ENCODE peak calls at places on chromosomes 5 and 9, in five cellular contexts. A is HCT116, U is hepatocyte, Y is neural progenitor cell, Q is GM23248. J is an unnamed sample.

GRCh38 chr5:143083006-143083405 is 312.8 kb downstream of the ARHGAP26 start:
- DNase-seq in A (no peak), U (no peak), Y (no peak), Q (no peak), J (no peak)

GRCh38 chr9:113705938-113706519 is 170.1 kb upstream of the ZNF618 start:
- DNase-seq in A (no peak), U (peak; percentile 24), Y (no peak), Q (no peak), J (no peak)

GRCh38 chr5:6730407-6730806 is 17.2 kb downstream of the TENT4A start:
- DNase-seq in A (no peak), U (no peak), Y (no peak), Q (no peak), J (peak; percentile 88)

GRCh38 chr5:26700759-26701384 is 337.5 kb downstream of the CDH9 start:
- DNase-seq in A (no peak), U (peak; percentile 58), Y (peak; percentile 63), Q (peak; percentile 28), J (peak; percentile 61)

GRCh38 chr9:36537861-36538260 is 34.8 kb upstream of the MELK start:
- DNase-seq in A (no peak), U (no peak), Y (no peak), Q (no peak), J (no peak)

GRCh38 chr9:122190597-122191381 is 31.1 kb downstream of the MORN5 start:
- DNase-seq in A (no peak), U (no peak), Y (no peak), Q (peak; percentile 78), J (no peak)

GRCh38 chr9:121358747-121359146 is 11.3 kb downstream of the STOM start:
- DNase-seq in A (no peak), U (no peak), Y (no peak), Q (no peak), J (no peak)

GRCh38 chr9:114310471-114311450 is 12.1 kb upstream of the ORM1 start:
- DNase-seq in A (no peak), U (no peak), Y (no peak), Q (no peak), J (no peak)

GRCh38 chr5:38167562-38167996 is 90.8 kb upstream of the EGFLAM start:
- DNase-seq in A (no peak), U (no peak), Y (no peak), Q (no peak), J (no peak)

GRCh38 chr9:114761515-114761914 is 44.3 kb downstream of the TNFSF15 start:
- DNase-seq in A (no peak), U (no peak), Y (peak; percentile 9), Q (no peak), J (no peak)

GRCh38 chr5:176577312-176578176 is 28.4 kb downstream of the CDHR2 start:
- DNase-seq in A (no peak), U (no peak), Y (no peak), Q (no peak), J (no peak)

GRCh38 chr5:127006711-127007110 is 23.6 kb downstream of the MARCHF3 start:
- DNase-seq in A (no peak), U (no peak), Y (no peak), Q (peak; percentile 45), J (no peak)

GRCh38 chr5:111513175-111513520 is 813 bp upstream of the STARD4 start:
- DNase-seq in A (no peak), U (no peak), Y (no peak), Q (peak; percentile 62), J (no peak)

GRCh38 chr5:170818222-170818621 is 34.7 kb downstream of the GABRP start:
- DNase-seq in A (no peak), U (no peak), Y (no peak), Q (peak; percentile 71), J (no peak)

GRCh38 chr5:177310757-177311173 is 933 bp downstream of the MXD3 start:
- DNase-seq in A (no peak), U (no peak), Y (peak; percentile 28), Q (peak; percentile 16), J (peak; percentile 73)

GRCh38 chr9:35179347-35180271 is 17.8 kb downstream of the UNC13B start:
- DNase-seq in A (no peak), U (no peak), Y (no peak), Q (no peak), J (no peak)

GRCh38 chr9:37999501-38000189 is 69.4 kb downstream of the SHB start:
- DNase-seq in A (no peak), U (peak; percentile 52), Y (peak; percentile 37), Q (peak; percentile 67), J (no peak)

GRCh38 chr5:124132843-124133242 is 613.6 kb downstream of the ZNF608 start:
- DNase-seq in A (no peak), U (no peak), Y (no peak), Q (no peak), J (no peak)

GRCh38 chr9:37908698-37909186 is 4.8 kb upstream of the SLC25A51 start:
- DNase-seq in A (no peak), U (peak; percentile 49), Y (no peak), Q (peak; percentile 71), J (no peak)

GRCh38 chr9:98356953-98357352 is 101.5 kb upstream of the TBC1D2 start:
- DNase-seq in A (no peak), U (no peak), Y (no peak), Q (peak; percentile 50), J (no peak)

GRCh38 chr5:173917788-173918786 is 29.9 kb downstream of the CPEB4 start:
- DNase-seq in A (peak; percentile 83), U (peak; percentile 78), Y (peak; percentile 87), Q (peak; percentile 95), J (no peak)

GRCh38 chr9:77848897-77849296 is 182.7 kb downstream of the GNAQ start:
- DNase-seq in A (no peak), U (peak; percentile 46), Y (no peak), Q (peak; percentile 96), J (no peak)

GRCh38 chr5:128224336-128224735 is 140.8 kb downstream of the SLC12A2 start:
- DNase-seq in A (no peak), U (no peak), Y (no peak), Q (peak; percentile 40), J (no peak)

GRCh38 chr5:128225245-128226030 is 141.9 kb downstream of the SLC12A2 start:
- DNase-seq in A (no peak), U (no peak), Y (no peak), Q (no peak), J (no peak)

GRCh38 chr5:128228506-128228905 is 144.9 kb downstream of the SLC12A2 start:
- DNase-seq in A (no peak), U (no peak), Y (no peak), Q (peak; percentile 70), J (no peak)

GRCh38 chr5:128227984-128228383 is 144.4 kb downstream of the SLC12A2 start:
- DNase-seq in A (peak; percentile 18), U (no peak), Y (no peak), Q (peak; percentile 95), J (no peak)
- TF ChIP-seq EZH2phosphoT487 in A (no peak), U (no peak), Y (no peak), Q (peak; percentile 28), J (no peak)

DNA sequence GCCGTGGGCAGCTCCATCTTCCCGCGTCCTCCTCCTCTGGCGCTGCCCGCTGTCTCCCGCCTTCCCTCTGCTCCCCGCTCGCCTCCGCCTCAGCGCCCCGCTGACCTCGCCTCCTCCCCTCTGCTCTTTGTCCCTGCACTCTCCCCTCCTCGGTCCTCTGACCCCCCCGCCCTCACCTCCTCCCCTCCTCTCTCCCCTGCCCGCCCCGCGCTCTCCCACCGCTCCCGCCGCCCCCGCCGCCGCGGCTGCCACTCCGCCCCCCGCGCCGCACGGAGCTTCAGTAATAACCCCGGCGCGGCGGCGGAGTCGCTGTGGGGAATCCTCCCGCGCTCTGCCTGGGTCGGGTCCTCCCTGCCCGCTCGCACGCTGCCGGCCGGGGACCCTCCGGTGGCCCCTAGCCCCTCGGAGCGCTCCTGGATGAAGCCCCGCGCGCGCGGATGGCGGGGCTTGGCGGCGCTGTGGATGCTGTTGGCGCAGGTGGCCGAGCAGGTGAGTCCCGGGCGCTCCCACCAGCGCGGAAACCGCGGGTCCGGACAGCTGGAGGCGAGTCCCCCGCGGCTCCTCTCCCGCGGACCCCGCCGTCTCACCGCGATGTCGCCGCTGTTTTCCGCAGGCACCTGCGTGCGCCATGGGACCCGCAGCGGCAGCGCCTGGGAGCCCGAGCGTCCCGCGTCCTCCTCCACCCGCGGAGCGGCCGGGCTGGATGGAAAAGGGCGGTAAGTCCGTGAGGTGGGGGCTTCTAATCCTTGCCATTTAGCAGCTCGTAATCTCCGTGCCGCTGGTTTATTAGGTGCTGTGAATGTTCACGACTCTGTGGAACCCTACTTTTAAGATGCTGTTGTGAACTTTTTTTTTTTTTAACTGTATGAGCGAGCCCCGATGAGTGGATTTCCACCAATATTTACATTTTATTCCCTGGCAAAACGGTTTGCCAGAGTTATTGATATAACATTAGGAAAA is at the start of gene ADAMTS16:
- DNase-seq in A (no peak), U (peak; percentile 48), Y (peak; percentile 78), Q (peak; percentile 21), J (no peak)
- TF ChIP-seq EZH2 in A (no peak), U (peak; percentile 58), Y (peak; percentile 13), Q (no peak), J (no peak)

DNA sequence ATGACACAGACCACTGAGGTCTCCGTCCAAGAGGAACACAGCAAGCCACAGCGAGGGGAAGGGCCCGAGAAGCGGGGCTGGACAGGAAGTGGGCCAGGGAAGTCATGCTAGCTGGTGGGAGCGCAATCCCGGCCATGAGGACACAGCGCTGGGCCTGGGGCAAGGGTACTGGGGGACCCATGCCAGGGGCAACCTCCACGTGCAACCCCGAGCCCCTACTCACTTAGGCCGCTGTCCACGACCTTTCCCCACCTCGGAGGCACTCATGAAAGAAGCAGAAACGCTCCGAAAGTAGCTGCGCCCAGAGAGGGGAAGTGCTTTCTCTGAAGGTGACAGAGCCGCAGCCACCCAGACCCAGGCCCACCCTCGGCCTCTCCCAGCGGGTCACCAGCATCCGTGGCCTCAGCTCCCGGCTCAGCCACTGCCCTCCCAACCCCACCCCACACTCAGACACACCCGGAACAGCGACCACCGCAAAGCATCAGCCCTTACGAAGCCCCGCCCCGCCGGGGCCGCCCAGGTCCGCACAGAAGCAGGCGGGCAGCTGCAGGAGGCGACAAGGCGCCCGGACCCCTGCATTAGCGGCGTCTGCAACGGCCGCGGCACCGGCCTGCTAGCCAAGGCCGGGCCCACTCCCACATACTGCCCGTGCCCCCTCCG is 782 bp downstream of the BICD2 start:
- DNase-seq in A (no peak), U (peak; percentile 66), Y (peak; percentile 84), Q (peak; percentile 57), J (peak; percentile 29)
- TF ChIP-seq EZH2phosphoT487 in A (no peak), U (no peak), Y (no peak), Q (no peak), J (no peak)

GRCh38 chr5:55227738-55228430 is 769 bp upstream of the MCIDAS start:
- DNase-seq in A (no peak), U (no peak), Y (no peak), Q (no peak), J (no peak)

GRCh38 chr5:55226027-55226933 is 835 bp downstream of the MCIDAS start:
- DNase-seq in A (peak; percentile 72), U (peak; percentile 80), Y (peak; percentile 91), Q (peak; percentile 67), J (peak; percentile 87)

GRCh38 chr5:55225346-55225745 is 1.8 kb downstream of the MCIDAS start:
- DNase-seq in A (no peak), U (no peak), Y (no peak), Q (no peak), J (no peak)

GRCh38 chr5:55230086-55230629 is 3.0 kb upstream of the MCIDAS start:
- DNase-seq in A (no peak), U (no peak), Y (no peak), Q (no peak), J (no peak)

GRCh38 chr5:55226934-55227737 is at the start of gene MCIDAS:
- DNase-seq in A (peak; percentile 64), U (peak; percentile 76), Y (peak; percentile 93), Q (peak; percentile 70), J (peak; percentile 84)
- TF ChIP-seq EZH2 in A (no peak), U (peak; percentile 51), Y (peak; percentile 94), Q (no peak), J (no peak)

GRCh38 chr9:80030801-80031200 is 459.0 kb downstream of the TLE4 start:
- DNase-seq in A (no peak), U (no peak), Y (no peak), Q (no peak), J (no peak)
- TF ChIP-seq EZH2phosphoT487 in A (no peak), U (no peak), Y (no peak), Q (no peak), J (no peak)

J was measured in MM.1S.